ENCODE peak calls at places on chromosomes 6 and 20, in eight cellular contexts. O is A549, A is mammary epithelial cell, G is adrenal gland, Z is SJCRH30, C is iPS DF 6.9, S is endodermal cell, E is GM23248. M is an unnamed sample.

GRCh38 chr6:88679841-88680240 is 283.6 kb downstream of the RNGTT start:
- DNase-seq in O (no peak), A (no peak), G (no peak), Z (no peak), C (no peak), S (no peak), E (no peak), M (no peak)

GRCh38 chr20:44198872-44199271 is 11.7 kb downstream of the OSER1 start:
- DNase-seq in O (no peak), A (no peak), G (no peak), Z (no peak), C (no peak), S (no peak), E (no peak), M (no peak)

GRCh38 chr6:70119218-70119835 is 183.6 kb downstream of the COL9A1 start:
- DNase-seq in O (no peak), A (no peak), G (no peak), Z (no peak), C (no peak), S (no peak), E (no peak), M (no peak)

GRCh38 chr6:152063170-152063921 is 255.9 kb downstream of the ESR1 start:
- DNase-seq in O (no peak), A (no peak), G (peak; percentile 71), Z (no peak), C (no peak), S (no peak), E (no peak), M (no peak)

GRCh38 chr6:74277749-74278148 is 581.7 kb downstream of the CD109 start:
- DNase-seq in O (no peak), A (peak; percentile 8), G (no peak), Z (peak; percentile 81), C (no peak), S (no peak), E (peak; percentile 25), M (no peak)

GRCh38 chr6:41984623-41985022 is 43.0 kb upstream of the CCND3 start:
- DNase-seq in O (no peak), A (no peak), G (no peak), Z (no peak), C (no peak), S (no peak), E (no peak), M (no peak)

GRCh38 chr6:36874016-36874442 is 574 bp downstream of the PPIL1 start:
- DNase-seq in O (no peak), A (no peak), G (no peak), Z (no peak), C (no peak), S (no peak), E (peak; percentile 67), M (no peak)

GRCh38 chr6:5484692-5485091 is 223.4 kb downstream of the FARS2 start:
- DNase-seq in O (no peak), A (no peak), G (no peak), Z (peak; percentile 72), C (no peak), S (no peak), E (no peak), M (no peak)

GRCh38 chr20:34083137-34083536 is 28.9 kb downstream of the EIF2S2 start:
- DNase-seq in O (peak; percentile 33), A (peak; percentile 98), G (peak; percentile 95), Z (peak; percentile 41), C (no peak), S (no peak), E (peak; percentile 96), M (no peak)

GRCh38 chr6:18241208-18241836 is 23.0 kb downstream of the DEK start:
- DNase-seq in O (no peak), A (peak; percentile 54), G (no peak), Z (no peak), C (no peak), S (no peak), E (peak; percentile 54), M (no peak)

GRCh38 chr6:127561660-127562059 is 15.3 kb upstream of the C6orf58 start:
- DNase-seq in O (no peak), A (no peak), G (no peak), Z (no peak), C (no peak), S (no peak), E (no peak), M (no peak)

GRCh38 chr6:168355716-168356522 is 36.3 kb upstream of the DACT2 start:
- DNase-seq in O (peak; percentile 52), A (no peak), G (peak; percentile 53), Z (peak; percentile 41), C (no peak), S (peak; percentile 85), E (peak; percentile 55), M (no peak)

GRCh38 chr6:119349341-119350201 is at the start of gene MAN1A1:
- DNase-seq in O (peak; percentile 6), A (peak; percentile 60), G (peak; percentile 86), Z (peak; percentile 78), C (peak; percentile 66), S (peak; percentile 96), E (peak; percentile 87), M (peak; percentile 98)

GRCh38 chr6:119347466-119348307 is 1.9 kb downstream of the MAN1A1 start:
- DNase-seq in O (no peak), A (no peak), G (peak; percentile 66), Z (no peak), C (no peak), S (no peak), E (peak; percentile 61), M (peak; percentile 91)

GRCh38 chr6:119346914-119347313 is 2.6 kb downstream of the MAN1A1 start:
- DNase-seq in O (no peak), A (no peak), G (no peak), Z (no peak), C (no peak), S (no peak), E (peak; percentile 40), M (no peak)

GRCh38 chr6:119349041-119349340 is 570 bp downstream of the MAN1A1 start:
- DNase-seq in O (no peak), A (no peak), G (no peak), Z (peak; percentile 51), C (no peak), S (peak; percentile 80), E (peak; percentile 58), M (peak; percentile 93)

DNA sequence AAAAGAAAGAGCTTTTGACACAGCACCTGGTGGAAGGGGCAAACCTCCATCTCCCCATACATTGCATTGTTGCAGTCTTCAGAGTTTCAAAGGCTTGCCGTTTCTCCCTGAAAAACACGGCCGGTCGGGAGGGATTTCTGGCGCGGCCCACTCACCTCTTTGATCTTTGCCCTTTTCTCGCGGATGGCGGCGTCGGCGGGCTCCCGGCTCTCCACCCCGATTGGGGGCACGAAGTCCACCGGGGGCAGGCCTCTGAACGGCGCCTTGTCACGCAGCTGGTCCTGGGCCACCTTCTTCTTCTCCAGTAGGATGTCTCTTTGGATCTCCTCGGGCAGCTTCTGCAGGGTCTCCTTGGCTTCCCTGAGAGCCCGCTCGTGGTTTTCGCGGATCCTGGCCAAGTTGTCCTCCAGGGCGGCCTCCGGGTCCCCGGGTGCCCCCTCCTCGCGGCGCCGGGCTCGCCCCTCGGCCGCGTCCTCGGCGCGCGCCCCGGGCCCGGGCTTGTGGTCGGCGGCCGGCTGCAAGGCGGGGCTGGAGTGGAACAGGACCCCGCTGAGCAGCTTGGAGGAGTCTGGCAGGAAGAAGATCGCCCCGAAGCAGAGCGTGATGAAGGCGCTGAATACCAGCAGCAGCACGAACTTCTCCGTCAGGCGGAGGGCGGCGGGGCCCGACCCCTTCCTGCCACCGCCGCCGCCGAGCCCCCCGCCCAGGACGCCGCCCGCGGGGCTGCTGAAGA is 1.1 kb downstream of the MAN1A1 start:
- DNase-seq in O (no peak), A (no peak), G (peak; percentile 31), Z (peak; percentile 43), C (no peak), S (peak; percentile 83), E (peak; percentile 55), M (peak; percentile 90)
- H3K4me1 ChIP-seq in O (peaks cover 17% of the 10 kb centered on the region), A (peaks cover 13% of the 10 kb centered on the region), G (peaks cover 12% of the 10 kb centered on the region), Z (no peaks in the 10 kb centered on the region), C (peaks cover 3% of the 10 kb centered on the region), S (peaks cover 3% of the 10 kb centered on the region), E (peaks cover 18% of the 10 kb centered on the region), M (peaks cover 20% of the 10 kb centered on the region)

GRCh38 chr6:125793863-125794262 is 3.1 kb downstream of the NCOA7 start:
- DNase-seq in O (no peak), A (peak; percentile 55), G (no peak), Z (no peak), C (no peak), S (no peak), E (peak; percentile 20), M (no peak)
- H3K4me1 ChIP-seq in O (peaks cover 60% of the 10 kb centered on the region), A (peaks cover 45% of the 10 kb centered on the region), G (peaks cover 48% of the 10 kb centered on the region), Z (peaks cover 7% of the 10 kb centered on the region), C (peaks cover 1% of the 10 kb centered on the region), S (peaks cover 7% of the 10 kb centered on the region), E (peaks cover 39% of the 10 kb centered on the region), M (peaks cover 87% of the 10 kb centered on the region)

GRCh38 chr6:143695106-143696059 is 17.6 kb downstream of the PHACTR2 start:
- DNase-seq in O (no peak), A (no peak), G (no peak), Z (no peak), C (no peak), S (no peak), E (no peak), M (no peak)
- H3K4me1 ChIP-seq in O (peaks cover 19% of the 10 kb centered on the region), A (peaks cover 22% of the 10 kb centered on the region), G (peaks cover 69% of the 10 kb centered on the region), Z (peaks cover 10% of the 10 kb centered on the region), C (peaks cover 1% of the 10 kb centered on the region), S (peaks cover 23% of the 10 kb centered on the region), E (peaks cover 35% of the 10 kb centered on the region), M (peaks cover 8% of the 10 kb centered on the region)

GRCh38 chr20:50861012-50861411 is 66.2 kb downstream of the BCAS4 start:
- DNase-seq in O (no peak), A (no peak), G (no peak), Z (no peak), C (no peak), S (peak; percentile 61), E (no peak), M (no peak)
- H3K4me1 ChIP-seq in O (peaks cover 8% of the 10 kb centered on the region), A (peaks cover 18% of the 10 kb centered on the region), G (no peaks in the 10 kb centered on the region), Z (no peaks in the 10 kb centered on the region), C (peaks cover 3% of the 10 kb centered on the region), S (peaks cover 7% of the 10 kb centered on the region), E (no peaks in the 10 kb centered on the region), M (no peaks in the 10 kb centered on the region)

M was measured in spleen.